ENCODE peak calls at places on chromosomes 2 and 18, in six cellular contexts. D is suprapubic skin, G is mucosa of descending colon, P is MM.1S, W is stomach, C is colonic mucosa. O is an unnamed sample. For H3K36me3, the result is how much of the 10 kb centered on the place peaks cover.

GRCh38 chr18:35581555-35582309 is at the start of gene GALNT1:
- DNase-seq in D (no peak), G (peak), P (peak), W (no peak), C (peak), O (peak)

GRCh38 chr2:20416723-20417122 is 30.2 kb upstream of the RHOB start:
- DNase-seq in D (no peak), G (no peak), P (peak), W (no peak), C (no peak), O (no peak)

GRCh38 chr2:105802587-105802986 is 57.9 kb downstream of the NCK2 start:
- DNase-seq in D (no peak), G (no peak), P (peak), W (no peak), C (no peak), O (peak)

GRCh38 chr18:34773378-34773777 is 63.3 kb downstream of the DTNA start:
- DNase-seq in D (no peak), G (no peak), P (no peak), W (no peak), C (no peak), O (no peak)

GRCh38 chr2:8146329-8147048 is 535.4 kb upstream of the ID2 start:
- DNase-seq in D (no peak), G (no peak), P (no peak), W (no peak), C (peak), O (no peak)

GRCh38 chr2:66565291-66565690 is 130.4 kb downstream of the MEIS1 start:
- DNase-seq in D (no peak), G (no peak), P (no peak), W (no peak), C (no peak), O (no peak)

GRCh38 chr2:115484483-115484882 is 1042.0 kb downstream of the DPP10 start:
- DNase-seq in D (no peak), G (no peak), P (no peak), W (no peak), C (no peak), O (no peak)

GRCh38 chr2:191818725-191819333 is 28.1 kb downstream of the CAVIN2 start:
- DNase-seq in D (no peak), G (no peak), P (no peak), W (no peak), C (no peak), O (no peak)

GRCh38 chr18:67132919-67133318 is 383.6 kb downstream of the DSEL start:
- DNase-seq in D (no peak), G (no peak), P (no peak), W (no peak), C (no peak), O (no peak)

GRCh38 chr2:239955086-239955988 is 69.8 kb downstream of the NDUFA10 start:
- DNase-seq in D (no peak), G (peak), P (no peak), W (no peak), C (no peak), O (no peak)

GRCh38 chr18:50863840-50864239 is 15.1 kb upstream of the ME2 start:
- DNase-seq in D (no peak), G (no peak), P (no peak), W (no peak), C (no peak), O (no peak)

GRCh38 chr18:78728301-78729098 is 251.1 kb upstream of the SALL3 start:
- DNase-seq in D (peak), G (peak), P (no peak), W (peak), C (no peak), O (no peak)

GRCh38 chr2:112585400-112585799 is 991 bp downstream of the CHCHD5 start:
- DNase-seq in D (no peak), G (no peak), P (no peak), W (no peak), C (no peak), O (no peak)

GRCh38 chr2:105646423-105647076 is 98.2 kb upstream of the NCK2 start:
- DNase-seq in D (no peak), G (no peak), P (no peak), W (no peak), C (no peak), O (no peak)

GRCh38 chr2:161161074-161161577 is 898 bp downstream of the TANK start:
- DNase-seq in D (no peak), G (no peak), P (peak), W (no peak), C (no peak), O (no peak)
- H3K36me3 ChIP-seq in D (under half), G (under half), P (under half), W (under half), C (under half), O (under half)

GRCh38 chr18:77220726-77221125 is 28.9 kb upstream of the GALR1 start:
- DNase-seq in D (no peak), G (no peak), P (no peak), W (no peak), C (no peak), O (no peak)

GRCh38 chr18:77218642-77219041 is 31.0 kb upstream of the GALR1 start:
- DNase-seq in D (no peak), G (no peak), P (no peak), W (no peak), C (no peak), O (no peak)

GRCh38 chr18:77222464-77222863 is 27.2 kb upstream of the GALR1 start:
- DNase-seq in D (no peak), G (no peak), P (no peak), W (no peak), C (no peak), O (no peak)

GRCh38 chr18:77223221-77223639 is 26.4 kb upstream of the GALR1 start:
- DNase-seq in D (no peak), G (no peak), P (no peak), W (no peak), C (no peak), O (no peak)

DNA sequence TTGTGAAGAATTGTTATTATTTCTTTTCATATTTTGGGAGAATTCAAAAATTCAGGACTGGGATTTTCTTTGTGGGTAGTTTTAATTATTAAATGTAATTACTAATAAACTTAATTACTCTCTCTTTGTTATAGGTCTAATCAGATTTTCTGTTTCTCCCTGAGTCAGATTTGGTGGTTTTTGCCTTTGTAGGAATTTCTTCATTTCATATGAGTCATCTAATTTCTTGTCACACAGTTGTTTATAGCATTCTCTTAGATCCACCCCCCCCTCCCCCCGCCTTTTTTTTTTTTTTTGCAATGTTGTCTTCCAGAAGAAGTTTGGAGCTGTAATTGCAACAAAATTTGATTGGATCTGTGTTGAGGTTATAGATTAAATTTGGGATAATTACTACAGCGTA is 26.0 kb upstream of the GALR1 start:
- DNase-seq in D (no peak), G (no peak), P (no peak), W (no peak), C (no peak), O (no peak)
- TF ChIP-seq CTCF in D (no peak), G (no peak), P (no peak), W (no peak), C (no peak), O (no peak)

DNA sequence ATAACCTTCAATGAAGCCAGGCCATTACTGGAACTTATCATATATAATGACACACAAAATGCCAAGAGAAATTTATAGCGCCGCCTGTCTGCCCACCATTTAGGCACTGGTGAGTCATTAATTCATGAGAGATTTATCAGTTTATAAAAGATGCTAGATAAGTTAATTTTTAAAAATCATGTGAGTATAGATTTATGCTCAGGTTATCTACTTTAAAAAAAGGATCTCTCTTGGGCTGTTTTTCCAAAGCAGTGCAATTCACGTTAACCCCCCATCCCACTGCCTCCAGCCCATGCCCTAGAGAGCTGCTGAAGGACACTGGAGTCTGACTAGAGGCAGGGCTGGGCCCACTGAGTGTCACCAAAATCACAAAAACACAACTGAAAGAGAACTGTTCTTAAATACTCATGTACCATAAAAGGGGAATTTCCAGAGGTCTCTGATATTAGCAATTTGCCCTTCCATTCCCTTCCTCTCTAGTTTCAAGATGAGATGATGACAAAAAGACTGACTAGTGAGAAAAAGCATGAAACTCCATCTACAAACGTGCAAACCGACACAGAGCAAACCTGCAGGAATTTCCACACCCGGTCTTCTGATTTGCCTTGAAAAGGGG is 160.8 kb downstream of the BCL2 start:
- DNase-seq in D (no peak), G (no peak), P (peak), W (no peak), C (no peak), O (peak)
- H3K4me3 ChIP-seq in D (no peak), G (no peak), P (peak), W (no peak), C (no peak), O (peak)

DNA sequence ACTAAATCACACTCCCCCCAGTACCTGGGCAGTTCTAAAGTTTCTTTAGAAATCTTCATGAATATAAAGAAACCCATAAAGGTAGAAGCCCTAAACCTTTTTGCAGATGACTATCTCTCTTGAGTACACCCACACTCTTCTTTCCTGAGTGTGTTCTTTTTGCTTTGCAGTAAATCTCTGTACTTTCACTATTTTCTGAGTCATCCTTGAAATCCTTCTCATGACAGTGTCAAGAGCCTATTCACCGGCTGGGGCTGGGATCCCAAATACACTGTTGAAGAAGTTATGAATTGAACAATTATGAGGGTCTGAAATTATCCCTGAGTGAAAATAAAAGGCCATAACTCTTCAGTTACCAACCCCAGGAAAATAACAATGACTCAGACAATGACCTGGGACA is 133.9 kb upstream of the CCDC195 start:
- DNase-seq in D (no peak), G (no peak), P (no peak), W (no peak), C (no peak), O (no peak)
- H3K36me3 ChIP-seq in D (under half), G (under half), P (under half), W (under half), C (under half), O (under half)

DNA sequence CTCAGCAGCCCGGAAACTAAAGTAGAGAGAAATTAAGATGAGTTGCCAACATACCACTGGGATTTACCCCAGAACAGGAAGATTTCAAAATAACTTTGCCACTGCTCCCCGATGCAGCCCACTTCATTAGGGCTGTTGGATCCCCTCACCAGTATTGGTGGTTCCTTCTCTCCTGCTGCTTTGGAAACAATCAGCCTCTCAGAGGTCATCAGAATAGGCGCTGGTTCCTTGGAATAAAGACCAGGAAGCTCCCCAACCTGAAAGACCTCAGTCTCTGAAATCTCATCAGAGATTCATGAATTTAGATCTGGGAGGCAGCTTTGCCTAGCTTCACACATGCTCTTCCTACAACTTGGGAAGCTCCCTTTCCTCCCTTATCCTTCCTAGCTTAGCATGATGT is 332.4 kb downstream of the STK39 start:
- DNase-seq in D (no peak), G (no peak), P (no peak), W (no peak), C (no peak), O (no peak)
- TF ChIP-seq CTCF in D (no peak), G (no peak), P (no peak), W (no peak), C (no peak), O (no peak)

DNA sequence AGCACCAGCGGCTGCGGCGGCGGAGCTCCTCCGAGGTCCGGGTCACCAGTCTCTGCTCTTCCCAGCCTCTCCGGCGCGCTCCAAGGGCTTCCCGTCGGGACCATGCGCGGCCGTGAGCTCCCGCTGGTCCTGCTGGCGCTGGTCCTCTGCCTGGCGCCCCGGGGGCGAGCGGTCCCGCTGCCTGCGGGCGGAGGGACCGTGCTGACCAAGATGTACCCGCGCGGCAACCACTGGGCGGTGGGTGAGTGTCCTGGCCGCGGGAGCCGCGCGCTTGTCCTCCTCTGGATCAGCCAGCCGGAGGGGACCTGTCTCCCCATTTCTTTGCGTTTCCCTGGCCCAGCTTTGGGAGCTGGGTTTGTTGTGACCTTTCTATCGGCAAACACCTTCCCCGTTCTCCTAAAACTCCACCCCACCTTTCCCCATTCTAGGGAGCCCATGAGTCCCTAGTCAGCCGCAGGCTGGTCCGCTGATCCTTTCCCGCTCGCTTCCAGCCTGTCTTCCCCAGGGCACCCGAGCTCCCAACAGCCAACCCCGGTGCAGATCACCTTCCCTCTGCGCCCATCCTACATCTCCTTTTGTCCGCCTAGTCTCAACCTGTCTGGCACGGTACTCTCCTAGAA is 316 bp downstream of the GRP start:
- DNase-seq in D (no peak), G (no peak), P (no peak), W (no peak), C (no peak), O (no peak)
- H3K4me3 ChIP-seq in D (peak), G (no peak), P (no peak), W (no peak), C (no peak), O (no peak)

O was measured in GM06990.